ENCODE peak calls at places on chromosomes 16 and 17, in five cellular contexts. N, F, H, Z and U are unnamed samples.

GRCh38 chr17:64318068-64318467 is 55.0 kb upstream of the TEX2 start:
- DNase-seq in N (no peak), F (no peak), H (no peak), Z (no peak), U (no peak)

GRCh38 chr16:87850009-87851006 is 19.0 kb downstream of the SLC7A5 start:
- DNase-seq in N (peak; percentile 55), F (peak; percentile 72), H (peak; percentile 69), Z (peak; percentile 60), U (peak; percentile 64)

GRCh38 chr16:71933913-71934696 is 38.8 kb downstream of the IST1 start:
- DNase-seq in N (no peak), F (no peak), H (no peak), Z (no peak), U (no peak)

GRCh38 chr17:57548421-57549385 is 196.4 kb downstream of the CCDC182 start:
- DNase-seq in N (peak; percentile 48), F (no peak), H (peak; percentile 48), Z (no peak), U (peak; percentile 61)

GRCh38 chr17:21282231-21282630 is 2.3 kb upstream of the MAP2K3 start:
- DNase-seq in N (peak; percentile 93), F (no peak), H (peak; percentile 40), Z (no peak), U (no peak)

GRCh38 chr16:51880776-51881175 is 666.2 kb downstream of the TOX3 start:
- DNase-seq in N (peak; percentile 47), F (no peak), H (no peak), Z (no peak), U (no peak)

GRCh38 chr16:50774405-50774804 is 32.5 kb downstream of the CYLD start:
- DNase-seq in N (no peak), F (no peak), H (no peak), Z (no peak), U (no peak)

GRCh38 chr17:74759941-74760340 is 11.5 kb downstream of the NHERF1 start:
- DNase-seq in N (no peak), F (no peak), H (no peak), Z (no peak), U (peak; percentile 27)

GRCh38 chr16:50298591-50299507 is 32.5 kb downstream of the ADCY7 start:
- DNase-seq in N (no peak), F (no peak), H (no peak), Z (no peak), U (peak; percentile 26)

GRCh38 chr17:7415784-7416183 is 4.3 kb upstream of the SPEM1 start:
- DNase-seq in N (no peak), F (no peak), H (no peak), Z (no peak), U (no peak)

GRCh38 chr17:81731271-81731670 is 19.2 kb downstream of the SLC25A10 start:
- DNase-seq in N (peak; percentile 10), F (no peak), H (no peak), Z (no peak), U (no peak)

GRCh38 chr17:29250666-29251065 is 4.0 kb downstream of the CRYBA1 start:
- DNase-seq in N (no peak), F (no peak), H (no peak), Z (no peak), U (no peak)

DNA sequence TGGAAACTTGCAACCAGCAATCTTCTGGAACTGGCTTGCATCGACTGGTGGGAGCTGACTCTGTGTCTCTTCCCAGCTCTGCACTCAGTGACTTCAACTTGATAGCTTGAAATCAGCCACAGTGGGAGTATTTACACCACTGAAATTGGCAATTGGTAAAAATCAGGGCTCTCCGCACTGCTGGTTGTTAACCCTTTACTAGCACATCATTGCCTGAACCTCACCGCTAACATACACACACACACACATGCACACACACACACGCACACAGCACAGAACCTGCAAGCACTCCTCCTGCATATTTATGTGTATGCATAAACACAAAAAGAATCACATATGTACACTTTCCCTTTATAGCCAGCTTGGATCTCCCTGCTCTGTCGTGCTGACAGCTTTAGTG is 7.8 kb upstream of the TMIGD1 start:
- DNase-seq in N (no peak), F (no peak), H (no peak), Z (no peak), U (no peak)
- H3K4me1 ChIP-seq in N (peaks cover 17% of the 10 kb centered on the region), F (peaks cover 36% of the 10 kb centered on the region), H (no peaks in the 10 kb centered on the region), Z (peaks cover 53% of the 10 kb centered on the region), U (peaks cover 2% of the 10 kb centered on the region)

GRCh38 chr17:76670020-76670707 is 26.6 kb upstream of the ST6GALNAC1 start:
- DNase-seq in N (no peak), F (no peak), H (no peak), Z (no peak), U (no peak)
- TF ChIP-seq CTCF in N (no peak), F (no peak), H (no peak), Z (no peak), U (no peak)

GRCh38 chr17:78355701-78356100 is 4.2 kb downstream of the SOCS3 start:
- DNase-seq in N (peak; percentile 25), F (no peak), H (no peak), Z (no peak), U (no peak)

GRCh38 chr17:78356163-78356713 is 3.6 kb downstream of the SOCS3 start:
- DNase-seq in N (peak; percentile 71), F (peak; percentile 81), H (no peak), Z (no peak), U (no peak)

GRCh38 chr17:78357687-78358537 is 2.0 kb downstream of the SOCS3 start:
- DNase-seq in N (peak; percentile 48), F (no peak), H (no peak), Z (no peak), U (no peak)

GRCh38 chr17:78358538-78359215 is 1.2 kb downstream of the SOCS3 start:
- DNase-seq in N (peak; percentile 67), F (peak; percentile 48), H (no peak), Z (no peak), U (no peak)

GRCh38 chr17:78357177-78357586 is 2.7 kb downstream of the SOCS3 start:
- DNase-seq in N (peak; percentile 87), F (no peak), H (peak; percentile 61), Z (peak; percentile 58), U (peak; percentile 62)
- H3K4me1 ChIP-seq in N (peaks cover 56% of the 10 kb centered on the region), F (peaks cover 48% of the 10 kb centered on the region), H (peaks cover 8% of the 10 kb centered on the region), Z (peaks cover 84% of the 10 kb centered on the region), U (peaks cover 22% of the 10 kb centered on the region)

GRCh38 chr17:15408803-15409202 is 58.6 kb downstream of the CDRT4 start:
- DNase-seq in N (no peak), F (no peak), H (no peak), Z (no peak), U (no peak)
- TF ChIP-seq CTCF in N (no peak), F (no peak), H (no peak), Z (no peak), U (no peak)

DNA sequence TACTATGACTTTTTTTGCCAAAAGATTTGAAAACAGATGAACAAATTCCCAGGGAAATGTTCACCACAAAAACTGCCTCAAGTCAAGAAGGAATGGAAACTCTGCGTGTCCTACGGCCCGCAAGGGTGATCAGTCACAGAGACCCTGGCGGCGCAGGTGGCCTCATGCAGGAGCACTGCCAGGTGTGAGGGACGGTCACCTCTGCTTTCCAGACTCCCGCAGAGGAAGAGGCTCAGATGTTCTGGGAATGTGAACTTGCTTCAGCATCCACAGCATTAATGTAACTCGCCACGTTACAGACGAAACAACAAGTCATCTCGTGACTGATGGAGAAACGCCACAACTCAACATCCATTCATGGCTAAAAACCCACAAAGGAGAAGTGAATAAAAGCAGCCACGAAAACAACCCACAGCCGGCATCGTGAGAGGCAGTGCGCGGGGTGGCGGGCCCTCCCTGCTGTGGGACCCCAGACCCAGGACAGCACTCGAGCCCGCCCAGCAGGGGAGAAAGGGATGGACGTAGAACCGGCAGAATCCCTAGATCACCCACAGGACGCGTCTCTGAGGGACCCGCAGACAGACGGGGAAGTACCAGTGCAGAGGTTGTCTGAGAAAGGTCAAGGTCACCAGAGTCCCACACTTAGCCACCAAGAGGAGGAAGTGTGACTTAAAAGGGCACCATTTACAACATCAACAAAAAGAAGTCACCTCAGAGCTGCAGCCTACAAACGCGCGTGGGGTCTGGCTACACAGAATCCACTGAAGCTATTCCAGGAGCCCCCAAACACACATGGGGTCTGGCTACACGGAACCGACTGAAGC is 76.9 kb upstream of the GNG13 start:
- DNase-seq in N (no peak), F (no peak), H (no peak), Z (no peak), U (no peak)
- H3K4me1 ChIP-seq in N (no peaks in the 10 kb centered on the region), F (no peaks in the 10 kb centered on the region), H (no peaks in the 10 kb centered on the region), Z (no peaks in the 10 kb centered on the region), U (no peaks in the 10 kb centered on the region)

DNA sequence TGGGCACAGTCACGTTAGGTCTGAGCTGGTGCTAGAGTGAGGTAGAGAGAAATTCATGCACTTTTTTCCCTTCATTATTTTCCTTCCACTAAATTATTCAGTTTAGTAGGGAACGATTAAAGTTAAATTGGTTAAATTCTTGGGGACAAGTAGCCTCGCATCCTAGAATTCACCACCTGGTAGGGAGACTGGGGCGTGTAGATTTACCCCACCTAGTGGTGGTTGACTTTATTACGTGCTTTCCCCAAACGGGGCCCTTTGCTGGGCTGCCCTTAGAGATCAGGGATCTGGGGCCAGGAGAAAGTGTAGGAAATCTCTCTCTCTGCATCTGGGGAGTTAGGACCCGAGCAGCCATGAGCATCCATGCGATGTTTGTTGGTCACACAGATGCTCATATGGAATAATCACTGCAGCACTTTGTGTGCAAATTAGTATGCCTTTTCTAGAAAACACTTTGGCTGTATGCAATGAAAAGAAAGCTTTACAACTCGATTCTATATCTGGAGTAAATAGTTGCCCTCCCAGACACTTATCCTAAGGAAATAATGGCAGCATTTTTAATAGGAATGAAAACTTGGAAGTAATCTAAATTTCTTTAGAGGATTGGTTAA is 107.0 kb downstream of the PLCG2 start:
- DNase-seq in N (peak; percentile 47), F (no peak), H (no peak), Z (no peak), U (no peak)
- TF ChIP-seq CTCF in N (peak; percentile 76), F (peak; percentile 43), H (peak; percentile 37), Z (peak; percentile 72), U (no peak)

DNA sequence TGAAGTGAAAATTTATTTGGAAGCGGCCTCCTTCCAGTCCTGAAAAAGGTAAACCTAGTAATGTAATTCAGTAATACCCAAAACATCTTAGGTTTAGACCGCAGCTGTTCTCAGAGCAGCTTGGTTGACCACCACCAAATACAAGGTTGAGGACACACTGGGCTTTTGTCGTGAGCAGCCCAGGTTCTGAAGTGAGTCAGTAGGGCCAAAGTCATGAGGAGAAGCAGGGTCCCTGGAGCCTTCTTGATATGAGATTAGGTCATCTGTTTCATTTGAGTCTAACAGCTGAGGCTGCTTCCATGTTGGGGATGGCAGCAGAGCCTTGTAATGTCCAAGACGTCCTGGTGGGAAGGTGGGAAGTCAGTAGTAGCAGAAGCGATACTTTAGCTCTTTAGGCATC is 2.2 kb downstream of the ALKBH5 start:
- DNase-seq in N (no peak), F (no peak), H (no peak), Z (no peak), U (no peak)
- H3K4me1 ChIP-seq in N (peaks cover 47% of the 10 kb centered on the region), F (peaks cover 71% of the 10 kb centered on the region), H (peaks cover 21% of the 10 kb centered on the region), Z (peaks cover 90% of the 10 kb centered on the region), U (peaks cover 31% of the 10 kb centered on the region)